ENCODE peak calls at places on chromosome 11, in nine cellular contexts. One of them, this sample, is unnamed.

GRCh38 chr11:61930936-61931335 is 13.6 kb upstream of the RAB3IL1 start:
- DNase-seq in skeletal muscle cell: no peak
- DNase-seq in H4: no peak
- DNase-seq in stimulated activated naive B cell treated with anti-CD40 and anti-IgM and Interleukin-4, amounts not matched to agents 10 μg/mL and 1 μg/mL and 100 μg/mL, for 72 hours: no peak
- DNase-seq in pancreas: no peak
- DNase-seq in pons: no peak
- DNase-seq in stimulated activated CD4-positive, alpha-beta T cell treated with anti-CD3 and anti-CD28 coated beads, Interleukin-2, amount 100 ng/mL, for 48 hours: no peak
- DNase-seq in T-helper 17 cell: no peak
- DNase-seq in NCI-H774: no peak
- DNase-seq in this sample: no peak

GRCh38 chr11:45500457-45500856 is 165.0 kb downstream of the CHST1 start:
- DNase-seq in pancreas: no peak
- DNase-seq in NCI-H774: no peak
- DNase-seq in pons: no peak
- DNase-seq in stimulated activated CD4-positive, alpha-beta T cell treated with anti-CD3 and anti-CD28 coated beads, Interleukin-2, amount 100 ng/mL, for 48 hours: no peak
- DNase-seq in H4: no peak
- DNase-seq in skeletal muscle cell: no peak
- DNase-seq in T-helper 17 cell: no peak
- DNase-seq in stimulated activated naive B cell treated with anti-CD40 and anti-IgM and Interleukin-4, amounts not matched to agents 10 μg/mL and 1 μg/mL and 100 μg/mL, for 72 hours: no peak
- DNase-seq in this sample: no peak

GRCh38 chr11:9575531-9576240 is 2.2 kb downstream of the WEE1 start:
- DNase-seq in H4: no peak
- DNase-seq in skeletal muscle cell: no peak
- DNase-seq in NCI-H774: no peak
- DNase-seq in pancreas: no peak
- DNase-seq in stimulated activated CD4-positive, alpha-beta T cell treated with anti-CD3 and anti-CD28 coated beads, Interleukin-2, amount 100 ng/mL, for 48 hours: no peak
- DNase-seq in pons: no peak
- DNase-seq in stimulated activated naive B cell treated with anti-CD40 and anti-IgM and Interleukin-4, amounts not matched to agents 10 μg/mL and 1 μg/mL and 100 μg/mL, for 72 hours: no peak
- DNase-seq in T-helper 17 cell: no peak
- DNase-seq in this sample: no peak

GRCh38 chr11:77046060-77046501 is 11.9 kb downstream of the B3GNT6 start:
- DNase-seq in pons: no peak
- DNase-seq in T-helper 17 cell: peak; percentile 44
- DNase-seq in stimulated activated CD4-positive, alpha-beta T cell treated with anti-CD3 and anti-CD28 coated beads, Interleukin-2, amount 100 ng/mL, for 48 hours: peak; percentile 51
- DNase-seq in stimulated activated naive B cell treated with anti-CD40 and anti-IgM and Interleukin-4, amounts not matched to agents 10 μg/mL and 1 μg/mL and 100 μg/mL, for 72 hours: no peak
- DNase-seq in NCI-H774: no peak
- DNase-seq in pancreas: peak; percentile 89
- DNase-seq in skeletal muscle cell: no peak
- DNase-seq in H4: peak; percentile 25
- DNase-seq in this sample: peak; percentile 57

GRCh38 chr11:76033699-76034098 is 172.6 kb downstream of the WNT11 start:
- DNase-seq in H4: no peak
- DNase-seq in pancreas: no peak
- DNase-seq in T-helper 17 cell: no peak
- DNase-seq in skeletal muscle cell: no peak
- DNase-seq in pons: no peak
- DNase-seq in stimulated activated naive B cell treated with anti-CD40 and anti-IgM and Interleukin-4, amounts not matched to agents 10 μg/mL and 1 μg/mL and 100 μg/mL, for 72 hours: no peak
- DNase-seq in NCI-H774: no peak
- DNase-seq in stimulated activated CD4-positive, alpha-beta T cell treated with anti-CD3 and anti-CD28 coated beads, Interleukin-2, amount 100 ng/mL, for 48 hours: no peak
- DNase-seq in this sample: no peak

GRCh38 chr11:2588809-2589537 is 110.8 kb downstream of the KCNQ1OT1 start:
- DNase-seq in stimulated activated naive B cell treated with anti-CD40 and anti-IgM and Interleukin-4, amounts not matched to agents 10 μg/mL and 1 μg/mL and 100 μg/mL, for 72 hours: no peak
- DNase-seq in pons: no peak
- DNase-seq in NCI-H774: no peak
- DNase-seq in T-helper 17 cell: peak; percentile 10
- DNase-seq in pancreas: peak; percentile 44
- DNase-seq in skeletal muscle cell: no peak
- DNase-seq in H4: peak; percentile 4
- DNase-seq in stimulated activated CD4-positive, alpha-beta T cell treated with anti-CD3 and anti-CD28 coated beads, Interleukin-2, amount 100 ng/mL, for 48 hours: no peak
- DNase-seq in this sample: no peak

GRCh38 chr11:123144707-123145106 is 50.3 kb downstream of the CLMP start:
- DNase-seq in H4: no peak
- DNase-seq in NCI-H774: no peak
- DNase-seq in pons: no peak
- DNase-seq in T-helper 17 cell: no peak
- DNase-seq in skeletal muscle cell: no peak
- DNase-seq in stimulated activated CD4-positive, alpha-beta T cell treated with anti-CD3 and anti-CD28 coated beads, Interleukin-2, amount 100 ng/mL, for 48 hours: no peak
- DNase-seq in stimulated activated naive B cell treated with anti-CD40 and anti-IgM and Interleukin-4, amounts not matched to agents 10 μg/mL and 1 μg/mL and 100 μg/mL, for 72 hours: no peak
- DNase-seq in pancreas: no peak
- DNase-seq in this sample: no peak

GRCh38 chr11:120285256-120285655 is 39.8 kb upstream of the TLCD5 start:
- DNase-seq in pons: no peak
- DNase-seq in pancreas: no peak
- DNase-seq in stimulated activated CD4-positive, alpha-beta T cell treated with anti-CD3 and anti-CD28 coated beads, Interleukin-2, amount 100 ng/mL, for 48 hours: no peak
- DNase-seq in H4: no peak
- DNase-seq in stimulated activated naive B cell treated with anti-CD40 and anti-IgM and Interleukin-4, amounts not matched to agents 10 μg/mL and 1 μg/mL and 100 μg/mL, for 72 hours: no peak
- DNase-seq in skeletal muscle cell: no peak
- DNase-seq in NCI-H774: no peak
- DNase-seq in T-helper 17 cell: no peak
- DNase-seq in this sample: no peak

GRCh38 chr11:118353084-118353710 is 6.2 kb upstream of the UBE4A start:
- DNase-seq in pons: peak; percentile 50
- DNase-seq in H4: no peak
- DNase-seq in pancreas: no peak
- DNase-seq in skeletal muscle cell: no peak
- DNase-seq in stimulated activated CD4-positive, alpha-beta T cell treated with anti-CD3 and anti-CD28 coated beads, Interleukin-2, amount 100 ng/mL, for 48 hours: no peak
- DNase-seq in stimulated activated naive B cell treated with anti-CD40 and anti-IgM and Interleukin-4, amounts not matched to agents 10 μg/mL and 1 μg/mL and 100 μg/mL, for 72 hours: no peak
- DNase-seq in NCI-H774: no peak
- DNase-seq in T-helper 17 cell: no peak
- DNase-seq in this sample: no peak

GRCh38 chr11:93396356-93396755 is 65.8 kb downstream of the DEUP1 start:
- DNase-seq in pons: no peak
- DNase-seq in H4: no peak
- DNase-seq in stimulated activated naive B cell treated with anti-CD40 and anti-IgM and Interleukin-4, amounts not matched to agents 10 μg/mL and 1 μg/mL and 100 μg/mL, for 72 hours: no peak
- DNase-seq in T-helper 17 cell: no peak
- DNase-seq in NCI-H774: no peak
- DNase-seq in pancreas: no peak
- DNase-seq in skeletal muscle cell: no peak
- DNase-seq in stimulated activated CD4-positive, alpha-beta T cell treated with anti-CD3 and anti-CD28 coated beads, Interleukin-2, amount 100 ng/mL, for 48 hours: no peak
- DNase-seq in this sample: no peak

GRCh38 chr11:72240461-72241289 is 3.3 kb downstream of the PHOX2A start:
- DNase-seq in skeletal muscle cell: no peak
- DNase-seq in NCI-H774: no peak
- DNase-seq in pons: no peak
- DNase-seq in stimulated activated CD4-positive, alpha-beta T cell treated with anti-CD3 and anti-CD28 coated beads, Interleukin-2, amount 100 ng/mL, for 48 hours: no peak
- DNase-seq in pancreas: no peak
- DNase-seq in stimulated activated naive B cell treated with anti-CD40 and anti-IgM and Interleukin-4, amounts not matched to agents 10 μg/mL and 1 μg/mL and 100 μg/mL, for 72 hours: no peak
- DNase-seq in T-helper 17 cell: no peak
- DNase-seq in H4: no peak
- DNase-seq in this sample: no peak

GRCh38 chr11:76577199-76577920 is 93.2 kb downstream of the LRRC32 start:
- DNase-seq in stimulated activated CD4-positive, alpha-beta T cell treated with anti-CD3 and anti-CD28 coated beads, Interleukin-2, amount 100 ng/mL, for 48 hours: no peak
- DNase-seq in H4: peak; percentile 71
- DNase-seq in NCI-H774: no peak
- DNase-seq in pons: no peak
- DNase-seq in skeletal muscle cell: peak; percentile 53
- DNase-seq in pancreas: no peak
- DNase-seq in T-helper 17 cell: no peak
- DNase-seq in stimulated activated naive B cell treated with anti-CD40 and anti-IgM and Interleukin-4, amounts not matched to agents 10 μg/mL and 1 μg/mL and 100 μg/mL, for 72 hours: no peak
- DNase-seq in this sample: no peak

GRCh38 chr11:112965601-112966125 is 4.4 kb downstream of the NCAM1 start:
- DNase-seq in T-helper 17 cell: no peak
- DNase-seq in skeletal muscle cell: no peak
- DNase-seq in stimulated activated naive B cell treated with anti-CD40 and anti-IgM and Interleukin-4, amounts not matched to agents 10 μg/mL and 1 μg/mL and 100 μg/mL, for 72 hours: no peak
- DNase-seq in pancreas: no peak
- DNase-seq in H4: no peak
- DNase-seq in stimulated activated CD4-positive, alpha-beta T cell treated with anti-CD3 and anti-CD28 coated beads, Interleukin-2, amount 100 ng/mL, for 48 hours: no peak
- DNase-seq in pons: no peak
- DNase-seq in NCI-H774: no peak
- DNase-seq in this sample: no peak

GRCh38 chr11:58394195-58394594 is 12.5 kb downstream of the OR5B3 start:
- DNase-seq in T-helper 17 cell: no peak
- DNase-seq in pons: no peak
- DNase-seq in pancreas: no peak
- DNase-seq in stimulated activated naive B cell treated with anti-CD40 and anti-IgM and Interleukin-4, amounts not matched to agents 10 μg/mL and 1 μg/mL and 100 μg/mL, for 72 hours: no peak
- DNase-seq in H4: no peak
- DNase-seq in NCI-H774: no peak
- DNase-seq in stimulated activated CD4-positive, alpha-beta T cell treated with anti-CD3 and anti-CD28 coated beads, Interleukin-2, amount 100 ng/mL, for 48 hours: no peak
- DNase-seq in skeletal muscle cell: peak; percentile 34
- DNase-seq in this sample: no peak

GRCh38 chr11:27471067-27471587 is 1.5 kb downstream of the LGR4 start:
- DNase-seq in NCI-H774: no peak
- DNase-seq in stimulated activated naive B cell treated with anti-CD40 and anti-IgM and Interleukin-4, amounts not matched to agents 10 μg/mL and 1 μg/mL and 100 μg/mL, for 72 hours: no peak
- DNase-seq in T-helper 17 cell: no peak
- DNase-seq in H4: no peak
- DNase-seq in pancreas: no peak
- DNase-seq in stimulated activated CD4-positive, alpha-beta T cell treated with anti-CD3 and anti-CD28 coated beads, Interleukin-2, amount 100 ng/mL, for 48 hours: no peak
- DNase-seq in pons: peak; percentile 31
- DNase-seq in skeletal muscle cell: no peak
- DNase-seq in this sample: no peak

GRCh38 chr11:9065614-9066431 is 25.6 kb downstream of the SCUBE2 start:
- DNase-seq in stimulated activated naive B cell treated with anti-CD40 and anti-IgM and Interleukin-4, amounts not matched to agents 10 μg/mL and 1 μg/mL and 100 μg/mL, for 72 hours: no peak
- DNase-seq in stimulated activated CD4-positive, alpha-beta T cell treated with anti-CD3 and anti-CD28 coated beads, Interleukin-2, amount 100 ng/mL, for 48 hours: no peak
- DNase-seq in pancreas: no peak
- DNase-seq in H4: no peak
- DNase-seq in skeletal muscle cell: no peak
- DNase-seq in pons: no peak
- DNase-seq in NCI-H774: no peak
- DNase-seq in T-helper 17 cell: no peak
- DNase-seq in this sample: peak; percentile 29

GRCh38 chr11:66408488-66409214 is 12.2 kb upstream of the NPAS4 start:
- DNase-seq in skeletal muscle cell: peak; percentile 71
- DNase-seq in pancreas: peak; percentile 98
- DNase-seq in stimulated activated CD4-positive, alpha-beta T cell treated with anti-CD3 and anti-CD28 coated beads, Interleukin-2, amount 100 ng/mL, for 48 hours: peak; percentile 100
- DNase-seq in H4: peak; percentile 82
- DNase-seq in pons: peak; percentile 77
- DNase-seq in stimulated activated naive B cell treated with anti-CD40 and anti-IgM and Interleukin-4, amounts not matched to agents 10 μg/mL and 1 μg/mL and 100 μg/mL, for 72 hours: peak; percentile 75
- DNase-seq in T-helper 17 cell: peak; percentile 90
- DNase-seq in NCI-H774: peak; percentile 85
- DNase-seq in this sample: peak; percentile 91

GRCh38 chr11:3040881-3041280 is 16.3 kb downstream of the CARS1 start:
- DNase-seq in T-helper 17 cell: no peak
- DNase-seq in pancreas: no peak
- DNase-seq in pons: no peak
- DNase-seq in stimulated activated CD4-positive, alpha-beta T cell treated with anti-CD3 and anti-CD28 coated beads, Interleukin-2, amount 100 ng/mL, for 48 hours: no peak
- DNase-seq in skeletal muscle cell: no peak
- DNase-seq in stimulated activated naive B cell treated with anti-CD40 and anti-IgM and Interleukin-4, amounts not matched to agents 10 μg/mL and 1 μg/mL and 100 μg/mL, for 72 hours: no peak
- DNase-seq in NCI-H774: no peak
- DNase-seq in H4: no peak
- DNase-seq in this sample: no peak

GRCh38 chr11:122746050-122746478 is 90.5 kb downstream of the UBASH3B start:
- DNase-seq in stimulated activated CD4-positive, alpha-beta T cell treated with anti-CD3 and anti-CD28 coated beads, Interleukin-2, amount 100 ng/mL, for 48 hours: peak; percentile 51
- DNase-seq in stimulated activated naive B cell treated with anti-CD40 and anti-IgM and Interleukin-4, amounts not matched to agents 10 μg/mL and 1 μg/mL and 100 μg/mL, for 72 hours: peak; percentile 84
- DNase-seq in skeletal muscle cell: no peak
- DNase-seq in H4: no peak
- DNase-seq in NCI-H774: no peak
- DNase-seq in T-helper 17 cell: no peak
- DNase-seq in pons: no peak
- DNase-seq in pancreas: no peak
- DNase-seq in this sample: no peak

GRCh38 chr11:132231656-132232173 is 861.3 kb downstream of the NTM start:
- DNase-seq in NCI-H774: peak; percentile 45
- DNase-seq in skeletal muscle cell: no peak
- DNase-seq in stimulated activated CD4-positive, alpha-beta T cell treated with anti-CD3 and anti-CD28 coated beads, Interleukin-2, amount 100 ng/mL, for 48 hours: no peak
- DNase-seq in stimulated activated naive B cell treated with anti-CD40 and anti-IgM and Interleukin-4, amounts not matched to agents 10 μg/mL and 1 μg/mL and 100 μg/mL, for 72 hours: no peak
- DNase-seq in T-helper 17 cell: no peak
- DNase-seq in pancreas: no peak
- DNase-seq in pons: no peak
- DNase-seq in H4: no peak
- DNase-seq in this sample: no peak

GRCh38 chr11:86606849-86607481 is 65.5 kb downstream of the ME3 start:
- DNase-seq in T-helper 17 cell: no peak
- DNase-seq in pons: no peak
- DNase-seq in pancreas: no peak
- DNase-seq in skeletal muscle cell: no peak
- DNase-seq in stimulated activated naive B cell treated with anti-CD40 and anti-IgM and Interleukin-4, amounts not matched to agents 10 μg/mL and 1 μg/mL and 100 μg/mL, for 72 hours: no peak
- DNase-seq in NCI-H774: no peak
- DNase-seq in H4: peak; percentile 31
- DNase-seq in stimulated activated CD4-positive, alpha-beta T cell treated with anti-CD3 and anti-CD28 coated beads, Interleukin-2, amount 100 ng/mL, for 48 hours: no peak
- DNase-seq in this sample: no peak

GRCh38 chr11:120133216-120134105 is 4.5 kb downstream of the TRIM29 start:
- DNase-seq in pancreas: peak; percentile 34
- DNase-seq in H4: no peak
- DNase-seq in pons: no peak
- DNase-seq in stimulated activated CD4-positive, alpha-beta T cell treated with anti-CD3 and anti-CD28 coated beads, Interleukin-2, amount 100 ng/mL, for 48 hours: no peak
- DNase-seq in NCI-H774: no peak
- DNase-seq in T-helper 17 cell: no peak
- DNase-seq in skeletal muscle cell: no peak
- DNase-seq in stimulated activated naive B cell treated with anti-CD40 and anti-IgM and Interleukin-4, amounts not matched to agents 10 μg/mL and 1 μg/mL and 100 μg/mL, for 72 hours: no peak
- DNase-seq in this sample: no peak

GRCh38 chr11:130323452-130324448 is 9.0 kb upstream of the ZBTB44 start:
- DNase-seq in skeletal muscle cell: no peak
- DNase-seq in pancreas: no peak
- DNase-seq in pons: no peak
- DNase-seq in T-helper 17 cell: no peak
- DNase-seq in H4: peak; percentile 21
- DNase-seq in NCI-H774: no peak
- DNase-seq in stimulated activated naive B cell treated with anti-CD40 and anti-IgM and Interleukin-4, amounts not matched to agents 10 μg/mL and 1 μg/mL and 100 μg/mL, for 72 hours: no peak
- DNase-seq in stimulated activated CD4-positive, alpha-beta T cell treated with anti-CD3 and anti-CD28 coated beads, Interleukin-2, amount 100 ng/mL, for 48 hours: no peak
- DNase-seq in this sample: no peak

GRCh38 chr11:70552441-70553150 is 154.3 kb downstream of the CTTN start:
- DNase-seq in T-helper 17 cell: no peak
- DNase-seq in skeletal muscle cell: no peak
- DNase-seq in NCI-H774: no peak
- DNase-seq in stimulated activated naive B cell treated with anti-CD40 and anti-IgM and Interleukin-4, amounts not matched to agents 10 μg/mL and 1 μg/mL and 100 μg/mL, for 72 hours: no peak
- DNase-seq in pancreas: no peak
- DNase-seq in stimulated activated CD4-positive, alpha-beta T cell treated with anti-CD3 and anti-CD28 coated beads, Interleukin-2, amount 100 ng/mL, for 48 hours: no peak
- DNase-seq in pons: no peak
- DNase-seq in H4: no peak
- DNase-seq in this sample: no peak

GRCh38 chr11:11468919-11469318 is 115.9 kb upstream of the CSNK2A3 start:
- DNase-seq in pancreas: no peak
- DNase-seq in T-helper 17 cell: no peak
- DNase-seq in skeletal muscle cell: no peak
- DNase-seq in NCI-H774: no peak
- DNase-seq in H4: no peak
- DNase-seq in pons: no peak
- DNase-seq in stimulated activated CD4-positive, alpha-beta T cell treated with anti-CD3 and anti-CD28 coated beads, Interleukin-2, amount 100 ng/mL, for 48 hours: no peak
- DNase-seq in stimulated activated naive B cell treated with anti-CD40 and anti-IgM and Interleukin-4, amounts not matched to agents 10 μg/mL and 1 μg/mL and 100 μg/mL, for 72 hours: no peak
- DNase-seq in this sample: no peak

GRCh38 chr11:123174196-123175183 is 20.6 kb downstream of the CLMP start:
- DNase-seq in H4: peak; percentile 83
- DNase-seq in stimulated activated CD4-positive, alpha-beta T cell treated with anti-CD3 and anti-CD28 coated beads, Interleukin-2, amount 100 ng/mL, for 48 hours: no peak
- DNase-seq in pons: no peak
- DNase-seq in T-helper 17 cell: no peak
- DNase-seq in NCI-H774: no peak
- DNase-seq in stimulated activated naive B cell treated with anti-CD40 and anti-IgM and Interleukin-4, amounts not matched to agents 10 μg/mL and 1 μg/mL and 100 μg/mL, for 72 hours: no peak
- DNase-seq in pancreas: no peak
- DNase-seq in skeletal muscle cell: peak; percentile 95
- DNase-seq in this sample: peak; percentile 54

GRCh38 chr11:82305123-82305522 is 428.5 kb downstream of the FAM181B start:
- DNase-seq in T-helper 17 cell: no peak
- DNase-seq in stimulated activated CD4-positive, alpha-beta T cell treated with anti-CD3 and anti-CD28 coated beads, Interleukin-2, amount 100 ng/mL, for 48 hours: no peak
- DNase-seq in pons: peak; percentile 5
- DNase-seq in H4: peak; percentile 13
- DNase-seq in pancreas: no peak
- DNase-seq in skeletal muscle cell: no peak
- DNase-seq in stimulated activated naive B cell treated with anti-CD40 and anti-IgM and Interleukin-4, amounts not matched to agents 10 μg/mL and 1 μg/mL and 100 μg/mL, for 72 hours: no peak
- DNase-seq in NCI-H774: no peak
- DNase-seq in this sample: no peak

GRCh38 chr11:16117989-16118810 is 238.1 kb downstream of the SOX6 start:
- DNase-seq in pons: peak; percentile 59
- DNase-seq in pancreas: no peak
- DNase-seq in H4: no peak
- DNase-seq in skeletal muscle cell: peak; percentile 24
- DNase-seq in stimulated activated naive B cell treated with anti-CD40 and anti-IgM and Interleukin-4, amounts not matched to agents 10 μg/mL and 1 μg/mL and 100 μg/mL, for 72 hours: no peak
- DNase-seq in NCI-H774: no peak
- DNase-seq in stimulated activated CD4-positive, alpha-beta T cell treated with anti-CD3 and anti-CD28 coated beads, Interleukin-2, amount 100 ng/mL, for 48 hours: no peak
- DNase-seq in T-helper 17 cell: no peak
- DNase-seq in this sample: no peak

GRCh38 chr11:62666259-62666926 is 1.3 kb downstream of the CSKMT start:
- DNase-seq in stimulated activated naive B cell treated with anti-CD40 and anti-IgM and Interleukin-4, amounts not matched to agents 10 μg/mL and 1 μg/mL and 100 μg/mL, for 72 hours: no peak
- DNase-seq in H4: no peak
- DNase-seq in NCI-H774: no peak
- DNase-seq in T-helper 17 cell: no peak
- DNase-seq in pancreas: no peak
- DNase-seq in pons: no peak
- DNase-seq in skeletal muscle cell: no peak
- DNase-seq in stimulated activated CD4-positive, alpha-beta T cell treated with anti-CD3 and anti-CD28 coated beads, Interleukin-2, amount 100 ng/mL, for 48 hours: no peak
- DNase-seq in this sample: no peak